ENCODE peak calls at places on chromosomes 2 and 18, in four cellular contexts. D is Daoy, H is AG04449, V is heart right ventricle. L is an unnamed sample.

GRCh38 chr2:143397886-143398614 is 268.8 kb downstream of the ARHGAP15 start:
- DNase-seq in D (peak; percentile 19), H (no peak), V (no peak), L (no peak)

GRCh38 chr2:71688530-71688929 is 235.2 kb downstream of the DYSF start:
- DNase-seq in D (no peak), H (no peak), V (no peak), L (no peak)

GRCh38 chr2:37284386-37284785 is 40.2 kb downstream of the PRKD3 start:
- DNase-seq in D (no peak), H (no peak), V (no peak), L (no peak)

GRCh38 chr2:239803764-239804111 is 221.4 kb downstream of the NDUFA10 start:
- DNase-seq in D (no peak), H (no peak), V (no peak), L (no peak)

GRCh38 chr2:215529271-215529670 is 93.4 kb upstream of the FN1 start:
- DNase-seq in D (peak; percentile 76), H (no peak), V (no peak), L (no peak)

GRCh38 chr2:103808814-103809213 is 1045.1 kb upstream of the POU3F3 start:
- DNase-seq in D (no peak), H (no peak), V (no peak), L (no peak)

GRCh38 chr2:172698041-172698863 is 37.4 kb upstream of the RAPGEF4 start:
- DNase-seq in D (peak; percentile 88), H (peak; percentile 84), V (no peak), L (no peak)

GRCh38 chr2:202149155-202149762 is 76.2 kb downstream of the KIAA2012 start:
- DNase-seq in D (peak; percentile 20), H (no peak), V (peak; percentile 61), L (no peak)

GRCh38 chr18:49898421-49898820 is 85.1 kb upstream of the ACAA2 start:
- DNase-seq in D (peak; percentile 62), H (peak; percentile 14), V (peak; percentile 60), L (no peak)

GRCh38 chr2:188628989-188629889 is 337.6 kb downstream of the GULP1 start:
- DNase-seq in D (peak; percentile 69), H (no peak), V (no peak), L (no peak)

GRCh38 chr18:51559902-51560287 is 362.4 kb upstream of the MEX3C start:
- DNase-seq in D (no peak), H (no peak), V (no peak), L (no peak)

GRCh38 chr2:65477590-65477989 is 45.2 kb upstream of the SPRED2 start:
- DNase-seq in D (no peak), H (no peak), V (no peak), L (no peak)

GRCh38 chr2:64204006-64204632 is 59.9 kb upstream of the PELI1 start:
- DNase-seq in D (peak; percentile 73), H (no peak), V (peak; percentile 40), L (no peak)

GRCh38 chr2:1739322-1739957 is 4.9 kb downstream of the PXDN start:
- DNase-seq in D (no peak), H (no peak), V (no peak), L (no peak)

GRCh38 chr2:230865766-230866703 is 1.3 kb downstream of the ITM2C start:
- DNase-seq in D (peak; percentile 40), H (no peak), V (no peak), L (peak; percentile 72)

GRCh38 chr2:68667371-68667770 is 24.0 kb downstream of the PROKR1 start:
- DNase-seq in D (no peak), H (no peak), V (no peak), L (no peak)

GRCh38 chr18:63178526-63178880 is 141.1 kb downstream of the BCL2 start:
- DNase-seq in D (no peak), H (no peak), V (peak; percentile 48), L (peak; percentile 49)

GRCh38 chr2:219104107-219105050 is 43.7 kb upstream of the IHH start:
- DNase-seq in D (peak; percentile 31), H (no peak), V (no peak), L (peak; percentile 65)